ENCODE peak calls at places on chromosomes 1 and 21, in five cellular contexts. N, U, M, D and Q are unnamed samples.

GRCh38 chr1:19738106-19738505 is 61.6 kb downstream of the TMCO4 start:
- DNase-seq in N (no peak), U (no peak), M (no peak), D (no peak), Q (no peak)

GRCh38 chr1:27934818-27935549 is at the start of gene SMPDL3B:
- DNase-seq in N (peak; percentile 21), U (peak; percentile 47), M (peak; percentile 96), D (peak; percentile 19), Q (peak; percentile 73)

GRCh38 chr1:235018161-235018560 is 110.5 kb downstream of the TOMM20 start:
- DNase-seq in N (no peak), U (no peak), M (no peak), D (peak; percentile 99), Q (peak; percentile 82)

GRCh38 chr1:184534690-184535089 is 147.9 kb downstream of the C1orf21 start:
- DNase-seq in N (no peak), U (no peak), M (no peak), D (no peak), Q (no peak)

GRCh38 chr1:242189591-242189990 is 190.7 kb upstream of the MAP1LC3C start:
- DNase-seq in N (no peak), U (peak; percentile 30), M (no peak), D (no peak), Q (no peak)

GRCh38 chr1:151145158-151146071 is 1.0 kb downstream of the SEMA6C start:
- DNase-seq in N (no peak), U (peak; percentile 64), M (peak; percentile 60), D (peak; percentile 64), Q (no peak)

GRCh38 chr1:201614262-201615015 is 75.5 kb downstream of the NAV1 start:
- DNase-seq in N (no peak), U (no peak), M (peak; percentile 94), D (peak; percentile 59), Q (no peak)

GRCh38 chr21:44920694-44921604 is at the start of gene ITGB2:
- DNase-seq in N (peak; percentile 20), U (no peak), M (peak; percentile 36), D (no peak), Q (no peak)

GRCh38 chr1:203273206-203273868 is 32.0 kb upstream of the BTG2 start:
- DNase-seq in N (peak; percentile 94), U (peak; percentile 86), M (peak; percentile 87), D (peak; percentile 89), Q (peak; percentile 86)

GRCh38 chr1:62493656-62494055 is 56.8 kb downstream of the USP1 start:
- DNase-seq in N (no peak), U (no peak), M (no peak), D (peak; percentile 42), Q (no peak)

GRCh38 chr1:161420763-161421455 is 53.2 kb upstream of the CFAP126 start:
- DNase-seq in N (peak; percentile 57), U (no peak), M (peak; percentile 84), D (no peak), Q (no peak)

GRCh38 chr1:210233216-210233494 is 559 bp downstream of the SERTAD4 start:
- DNase-seq in N (no peak), U (peak; percentile 72), M (peak; percentile 43), D (peak; percentile 63), Q (no peak)

GRCh38 chr1:203628185-203628996 is 1.8 kb downstream of the ATP2B4 start:
- DNase-seq in N (no peak), U (no peak), M (peak; percentile 93), D (peak; percentile 82), Q (peak; percentile 79)

GRCh38 chr1:23097316-23097715 is 71.3 kb downstream of the LUZP1 start:
- DNase-seq in N (no peak), U (no peak), M (no peak), D (peak; percentile 53), Q (no peak)

GRCh38 chr21:44962481-44962966 is 22.7 kb downstream of the SLX9 start:
- DNase-seq in N (no peak), U (no peak), M (no peak), D (peak; percentile 94), Q (no peak)

GRCh38 chr1:23403735-23404486 is 20.6 kb downstream of the TCEA3 start:
- DNase-seq in N (peak; percentile 76), U (peak; percentile 89), M (peak; percentile 93), D (peak; percentile 96), Q (peak; percentile 92)

GRCh38 chr1:185409763-185410528 is 92.9 kb upstream of the IVNS1ABP start:
- DNase-seq in N (no peak), U (no peak), M (no peak), D (no peak), Q (no peak)

GRCh38 chr1:110172001-110172400 is 21.7 kb downstream of the SLC6A17 start:
- DNase-seq in N (no peak), U (no peak), M (no peak), D (no peak), Q (no peak)
- H3K9me2 ChIP-seq in N (no peaks in the 10 kb centered on the region), U (no peaks in the 10 kb centered on the region), M (no peaks in the 10 kb centered on the region), D (no peaks in the 10 kb centered on the region), Q (no peaks in the 10 kb centered on the region)

GRCh38 chr21:34805157-34805556 is 136.4 kb downstream of the CLIC6 start:
- DNase-seq in N (no peak), U (no peak), M (no peak), D (no peak), Q (no peak)

GRCh38 chr21:34806423-34806822 is 137.6 kb downstream of the CLIC6 start:
- DNase-seq in N (no peak), U (no peak), M (no peak), D (no peak), Q (no peak)

GRCh38 chr21:34807881-34808568 is 139.2 kb downstream of the CLIC6 start:
- DNase-seq in N (peak; percentile 15), U (no peak), M (no peak), D (peak; percentile 97), Q (peak; percentile 65)

GRCh38 chr21:34808569-34809204 is 139.9 kb downstream of the CLIC6 start:
- DNase-seq in N (peak; percentile 8), U (no peak), M (no peak), D (peak; percentile 91), Q (no peak)

GRCh38 chr21:34807146-34807880 is 138.5 kb downstream of the CLIC6 start:
- DNase-seq in N (no peak), U (no peak), M (no peak), D (peak; percentile 97), Q (peak; percentile 85)
- H3K4me3 ChIP-seq in N (no peak overlapping the region), U (no peak overlapping the region), M (no peak overlapping the region), D (peak overlapping the region; percentile 39), Q (no peak overlapping the region)

DNA sequence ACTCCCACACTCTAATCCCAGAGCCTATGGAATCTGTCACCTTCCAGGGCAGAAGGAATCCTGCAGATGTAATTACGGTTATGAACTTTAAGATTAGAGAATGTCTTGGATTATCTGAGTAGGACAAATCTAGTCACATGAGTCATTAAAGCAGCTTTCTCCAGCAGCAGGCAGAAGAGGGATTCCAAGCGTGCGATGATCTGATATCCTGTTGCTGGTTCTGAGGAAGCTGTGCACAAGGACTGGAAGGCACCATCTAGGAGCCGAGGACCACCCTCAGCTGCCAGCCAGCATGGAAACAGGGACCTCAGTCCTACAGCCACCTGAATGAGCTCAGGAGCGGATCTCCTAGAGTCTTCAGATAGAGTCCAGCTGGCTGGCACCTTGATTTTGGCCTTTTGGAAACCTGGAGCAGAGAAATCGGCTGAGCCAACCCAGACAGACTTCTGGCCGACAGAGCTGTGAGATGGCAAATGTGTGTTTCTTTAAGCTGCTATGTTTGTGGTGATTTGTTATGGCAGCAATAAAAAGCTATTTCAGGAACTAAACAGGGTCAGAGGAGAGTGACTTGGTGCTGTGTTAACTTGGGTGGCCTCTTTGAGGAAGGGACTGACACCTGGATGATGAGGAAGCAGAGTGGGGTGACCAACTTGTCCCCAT is 34.5 kb downstream of the LRRN2 start:
- DNase-seq in N (no peak), U (no peak), M (no peak), D (peak; percentile 52), Q (no peak)
- H3K9me2 ChIP-seq in N (no peaks in the 10 kb centered on the region), U (no peaks in the 10 kb centered on the region), M (no peaks in the 10 kb centered on the region), D (no peaks in the 10 kb centered on the region), Q (no peaks in the 10 kb centered on the region)

DNA sequence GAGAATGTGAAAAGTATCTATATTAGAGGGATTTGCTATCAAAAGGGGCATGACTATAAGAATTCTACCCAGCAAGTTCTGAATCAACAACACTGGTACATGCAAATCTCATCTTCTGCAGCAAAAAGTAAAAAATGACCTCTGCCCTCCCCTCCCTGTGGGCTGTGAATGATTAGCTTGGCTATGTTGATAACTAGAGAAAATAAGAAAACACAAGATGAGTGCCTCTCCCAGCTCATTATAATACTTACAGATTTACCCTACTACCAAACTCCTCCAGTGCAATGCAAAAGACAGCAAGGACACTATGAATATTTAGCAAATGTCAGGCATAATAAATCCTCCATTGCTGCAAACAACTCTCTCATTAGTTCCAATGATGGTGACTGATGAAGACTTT is 102.4 kb downstream of the SLC45A1 start:
- DNase-seq in N (no peak), U (no peak), M (no peak), D (no peak), Q (no peak)
- H3K4me3 ChIP-seq in N (peak overlapping the region; percentile 87), U (peak overlapping the region; percentile 84), M (peak overlapping the region; percentile 12), D (peak overlapping the region; percentile 85), Q (no peak overlapping the region)